ENCODE peak calls at places on chromosomes 7 and 10, in eight cellular contexts. O, G, Y, P, W, X, V and L are unnamed samples.

GRCh38 chr10:78321500-78321899 is 287.8 kb downstream of the RPS24 start:
- DNase-seq in O (no peak), G (no peak), Y (no peak), P (no peak), W (no peak), X (no peak), V (no peak), L (no peak)

GRCh38 chr7:37987732-37988131 is 67.3 kb downstream of the EPDR1 start:
- DNase-seq in O (peak; percentile 52), G (no peak), Y (no peak), P (no peak), W (no peak), X (no peak), V (peak; percentile 37), L (no peak)

GRCh38 chr10:77949167-77949566 is 22.6 kb upstream of the DLG5 start:
- DNase-seq in O (no peak), G (no peak), Y (peak; percentile 34), P (no peak), W (no peak), X (no peak), V (no peak), L (no peak)

GRCh38 chr10:43793714-43794113 is 145.0 kb upstream of the ZNF32 start:
- DNase-seq in O (no peak), G (no peak), Y (peak; percentile 89), P (no peak), W (no peak), X (no peak), V (no peak), L (no peak)

GRCh38 chr10:114206902-114207301 is 27.7 kb downstream of the TDRD1 start:
- DNase-seq in O (no peak), G (no peak), Y (peak; percentile 8), P (no peak), W (no peak), X (no peak), V (no peak), L (no peak)

GRCh38 chr10:128035557-128035973 is 90.7 kb downstream of the MKI67 start:
- DNase-seq in O (peak; percentile 62), G (peak; percentile 52), Y (peak; percentile 17), P (peak; percentile 59), W (peak; percentile 72), X (no peak), V (peak; percentile 34), L (no peak)

GRCh38 chr7:19117870-19118608 is 603 bp upstream of the TWIST1 start:
- DNase-seq in O (no peak), G (no peak), Y (peak; percentile 45), P (no peak), W (no peak), X (no peak), V (no peak), L (no peak)

GRCh38 chr7:131238260-131238940 is 89.3 kb upstream of the MKLN1 start:
- DNase-seq in O (no peak), G (no peak), Y (peak; percentile 89), P (no peak), W (no peak), X (no peak), V (no peak), L (no peak)

GRCh38 chr7:51015581-51015980 is 232.9 kb upstream of the GRB10 start:
- DNase-seq in O (no peak), G (no peak), Y (no peak), P (no peak), W (no peak), X (no peak), V (no peak), L (no peak)

GRCh38 chr10:95864906-95865813 is 42.6 kb upstream of the CC2D2B start:
- DNase-seq in O (peak; percentile 41), G (peak; percentile 41), Y (peak; percentile 96), P (peak; percentile 13), W (no peak), X (no peak), V (peak; percentile 30), L (no peak)

GRCh38 chr7:106731637-106732036 is 70.7 kb upstream of the CCDC71L start:
- DNase-seq in O (no peak), G (no peak), Y (peak; percentile 6), P (no peak), W (no peak), X (no peak), V (no peak), L (no peak)

GRCh38 chr7:112411186-112411795 is 39.0 kb upstream of the IFRD1 start:
- DNase-seq in O (no peak), G (no peak), Y (peak; percentile 37), P (no peak), W (no peak), X (no peak), V (peak; percentile 29), L (no peak)

DNA sequence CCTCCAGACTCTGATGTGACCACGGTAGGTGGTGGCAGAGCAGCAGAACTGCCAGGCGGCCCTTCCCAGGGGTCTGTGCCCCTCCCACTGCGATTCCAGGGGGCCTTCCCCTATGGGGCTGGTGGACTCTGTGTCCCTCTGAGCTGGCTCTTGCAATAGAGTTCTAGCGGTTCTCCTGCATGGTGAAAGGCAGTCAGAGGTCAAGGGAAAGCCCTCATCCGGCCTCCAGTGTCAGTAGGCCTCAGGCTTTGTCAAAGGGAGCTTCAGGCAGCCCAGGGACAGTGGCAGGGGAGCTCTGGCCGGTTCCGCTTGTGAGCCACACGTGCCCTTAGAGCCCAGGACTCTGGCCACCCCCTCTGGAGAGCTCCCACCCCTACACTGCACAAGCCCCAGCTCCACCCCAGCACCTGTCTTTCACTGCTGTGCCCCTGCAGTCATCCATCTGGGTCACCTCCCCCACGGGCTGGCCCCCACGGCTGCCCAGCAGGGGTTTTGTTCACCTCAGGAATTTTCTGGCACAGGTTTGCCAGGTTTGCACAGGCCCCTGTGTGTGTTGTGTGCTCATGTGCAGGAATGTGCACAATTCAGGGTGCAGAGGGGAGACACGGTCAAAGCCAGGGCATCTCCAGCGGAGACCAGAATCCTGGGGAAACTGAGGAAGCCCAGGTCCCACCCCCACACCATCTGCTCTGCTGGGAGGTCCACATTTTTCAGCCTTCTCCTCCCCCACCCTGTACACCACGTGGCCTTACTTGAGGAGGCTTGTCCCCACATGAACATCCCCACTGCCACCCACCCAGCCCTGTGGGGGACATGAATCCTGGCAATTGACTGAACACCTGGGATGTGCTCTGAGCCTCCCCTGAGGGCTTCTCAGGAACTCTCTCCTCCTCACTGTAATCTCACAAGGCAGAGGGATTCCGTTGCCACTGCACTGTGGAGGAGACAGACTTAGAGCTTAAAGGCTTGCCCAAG is 23.8 kb downstream of the C10orf105 start:
- DNase-seq in O (no peak), G (no peak), Y (no peak), P (no peak), W (peak; percentile 62), X (no peak), V (no peak), L (no peak)
- H3K4me1 ChIP-seq in O (no peaks in the 10 kb centered on the region), G (peaks cover 51% of the 10 kb centered on the region), Y (peaks cover 16% of the 10 kb centered on the region), P (peaks cover 54% of the 10 kb centered on the region), W (peaks cover 45% of the 10 kb centered on the region), X (peaks cover 14% of the 10 kb centered on the region), V (no peaks in the 10 kb centered on the region), L (no peaks in the 10 kb centered on the region)

DNA sequence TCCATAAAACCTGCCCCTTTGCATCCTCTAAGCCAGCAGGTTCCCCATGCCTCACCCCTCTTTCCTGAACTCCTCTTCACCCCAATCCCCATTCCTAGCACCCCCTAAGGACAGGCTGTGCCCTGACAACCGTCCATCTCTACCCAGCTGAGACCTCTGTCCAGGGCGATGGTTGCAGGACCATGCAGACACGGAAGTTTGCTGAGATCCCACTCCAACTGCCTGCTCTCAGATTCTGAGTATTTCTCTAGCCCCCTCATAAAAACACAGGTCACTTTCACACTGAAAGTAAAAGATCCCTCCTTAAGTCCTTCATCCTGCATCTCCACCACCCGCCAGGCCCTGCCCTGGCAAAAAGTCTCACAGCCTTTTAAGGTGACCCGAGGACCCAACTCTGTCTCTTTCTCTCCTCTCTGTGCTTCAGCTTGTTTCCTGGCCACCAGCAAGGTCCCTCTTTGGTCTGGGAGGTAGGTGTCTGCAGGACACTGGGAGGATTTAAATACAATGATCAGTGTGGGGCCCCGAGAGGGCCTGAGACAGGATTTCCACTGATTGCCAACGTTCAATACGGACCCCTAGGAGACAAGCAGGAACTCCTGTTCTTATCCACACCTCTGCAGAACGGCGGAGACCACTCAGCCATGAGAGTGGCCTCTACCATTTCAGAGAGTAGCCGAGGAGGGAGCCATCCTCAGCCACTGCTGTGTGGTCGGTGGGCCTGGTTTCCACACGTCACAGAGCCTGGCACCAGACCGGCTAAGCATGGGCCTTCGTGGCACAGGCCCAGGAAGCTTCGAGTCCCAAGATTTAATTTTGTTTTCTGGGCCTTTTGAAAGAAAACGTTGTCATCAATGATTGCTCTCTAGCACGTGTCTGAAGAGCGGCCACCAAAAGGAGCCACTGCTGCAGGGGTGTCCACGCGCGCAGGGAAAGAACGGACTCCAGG is 27.9 kb downstream of the CALML3 start:
- DNase-seq in O (no peak), G (no peak), Y (no peak), P (no peak), W (peak; percentile 17), X (no peak), V (no peak), L (no peak)
- H3K4me1 ChIP-seq in O (peaks cover 15% of the 10 kb centered on the region), G (peaks cover 49% of the 10 kb centered on the region), Y (peaks cover 65% of the 10 kb centered on the region), P (peaks cover 46% of the 10 kb centered on the region), W (peaks cover 28% of the 10 kb centered on the region), X (peaks cover 14% of the 10 kb centered on the region), V (peaks cover 31% of the 10 kb centered on the region), L (peaks cover 95% of the 10 kb centered on the region)

DNA sequence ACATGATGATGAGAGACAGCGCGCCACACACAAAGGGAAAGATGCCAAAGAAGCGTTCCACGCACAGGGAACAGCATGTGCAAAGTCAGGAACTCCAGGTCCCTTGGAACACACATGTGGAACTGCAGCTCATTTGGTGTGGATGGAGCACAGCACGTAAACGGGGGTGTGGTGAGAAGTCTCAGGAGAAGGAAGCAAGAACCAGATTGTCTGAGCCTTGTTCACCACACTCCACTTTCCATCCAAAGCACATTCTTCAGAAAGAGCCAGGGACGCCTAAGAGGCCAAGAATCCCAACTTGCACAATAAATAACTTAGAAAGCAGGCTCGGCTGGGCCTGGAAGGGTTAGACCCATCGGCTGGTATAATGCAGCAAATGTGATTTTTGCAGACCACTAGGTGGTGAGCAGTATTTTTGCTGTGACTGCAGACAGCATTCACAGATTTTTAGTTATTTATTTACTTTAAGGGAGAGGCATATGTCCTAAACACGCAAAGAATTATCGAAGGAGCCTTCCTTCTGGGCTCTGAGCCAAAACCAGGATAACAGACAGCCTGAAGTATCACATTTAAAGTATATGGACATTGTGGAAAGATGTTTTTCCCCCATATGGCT is 27.9 kb upstream of the ASCC1 start:
- DNase-seq in O (peak; percentile 84), G (no peak), Y (peak; percentile 97), P (no peak), W (peak; percentile 56), X (peak; percentile 80), V (peak; percentile 57), L (no peak)
- H3K4me1 ChIP-seq in O (peaks cover 40% of the 10 kb centered on the region), G (peaks cover 65% of the 10 kb centered on the region), Y (peaks cover 14% of the 10 kb centered on the region), P (peaks cover 68% of the 10 kb centered on the region), W (peaks cover 77% of the 10 kb centered on the region), X (peaks cover 81% of the 10 kb centered on the region), V (peaks cover 77% of the 10 kb centered on the region), L (peaks cover 55% of the 10 kb centered on the region)

GRCh38 chr10:51242393-51242792 is 168.1 kb downstream of the PRKG1 start:
- DNase-seq in O (no peak), G (no peak), Y (no peak), P (no peak), W (no peak), X (no peak), V (no peak), L (no peak)

GRCh38 chr10:51244308-51244707 is 170.0 kb downstream of the PRKG1 start:
- DNase-seq in O (no peak), G (no peak), Y (peak; percentile 32), P (no peak), W (no peak), X (no peak), V (no peak), L (no peak)

GRCh38 chr10:51246156-51246555 is 171.9 kb downstream of the PRKG1 start:
- DNase-seq in O (no peak), G (no peak), Y (no peak), P (no peak), W (no peak), X (no peak), V (no peak), L (no peak)

GRCh38 chr10:51250278-51250914 is 176.1 kb downstream of the PRKG1 start:
- DNase-seq in O (no peak), G (no peak), Y (peak; percentile 52), P (no peak), W (no peak), X (no peak), V (no peak), L (no peak)

GRCh38 chr10:51244739-51245138 is 170.5 kb downstream of the PRKG1 start:
- DNase-seq in O (no peak), G (no peak), Y (peak; percentile 59), P (no peak), W (no peak), X (no peak), V (no peak), L (no peak)
- H3K4me1 ChIP-seq in O (no peaks in the 10 kb centered on the region), G (no peaks in the 10 kb centered on the region), Y (no peaks in the 10 kb centered on the region), P (no peaks in the 10 kb centered on the region), W (no peaks in the 10 kb centered on the region), X (peaks cover 4% of the 10 kb centered on the region), V (peaks cover 8% of the 10 kb centered on the region), L (peaks cover 16% of the 10 kb centered on the region)